ENCODE peak calls at places on chromosomes 2 and 18, in ten cellular contexts. One of them, this sample, is unnamed.

GRCh38 chr2:159032156-159032555 is 63.7 kb downstream of the TANC1 start:
- DNase-seq in HepG2: no peak
- DNase-seq in HFFc6: no peak
- DNase-seq in lower lobe of right lung: no peak
- DNase-seq in stomach: no peak
- DNase-seq in progenitor cell of endocrine pancreas: no peak
- DNase-seq in epithelial cell of esophagus: no peak
- DNase-seq in D721Med: no peak
- DNase-seq in esophagus squamous epithelium: no peak
- DNase-seq in endothelial cell: no peak
- DNase-seq in this sample: no peak

GRCh38 chr2:152443771-152444170 is 108.8 kb downstream of the FMNL2 start:
- DNase-seq in HepG2: no peak
- DNase-seq in HFFc6: no peak
- DNase-seq in lower lobe of right lung: no peak
- DNase-seq in stomach: no peak
- DNase-seq in progenitor cell of endocrine pancreas: no peak
- DNase-seq in epithelial cell of esophagus: no peak
- DNase-seq in D721Med: no peak
- DNase-seq in esophagus squamous epithelium: no peak
- DNase-seq in endothelial cell: no peak
- DNase-seq in this sample: no peak

GRCh38 chr2:129882476-129882875 is 97.0 kb upstream of the RAB6C start:
- DNase-seq in HepG2: no peak
- DNase-seq in HFFc6: no peak
- DNase-seq in lower lobe of right lung: no peak
- DNase-seq in stomach: no peak
- DNase-seq in progenitor cell of endocrine pancreas: peak
- DNase-seq in epithelial cell of esophagus: no peak
- DNase-seq in D721Med: no peak
- DNase-seq in esophagus squamous epithelium: no peak
- DNase-seq in endothelial cell: no peak
- DNase-seq in this sample: no peak

GRCh38 chr2:20514596-20515269 is 67.9 kb downstream of the RHOB start:
- DNase-seq in HepG2: no peak
- DNase-seq in HFFc6: peak
- DNase-seq in lower lobe of right lung: no peak
- DNase-seq in stomach: no peak
- DNase-seq in progenitor cell of endocrine pancreas: no peak
- DNase-seq in epithelial cell of esophagus: peak
- DNase-seq in D721Med: no peak
- DNase-seq in esophagus squamous epithelium: no peak
- DNase-seq in endothelial cell: no peak
- DNase-seq in this sample: peak

GRCh38 chr2:222655406-222655747 is 515 bp downstream of the FARSB start:
- DNase-seq in HepG2: no peak
- DNase-seq in HFFc6: peak
- DNase-seq in lower lobe of right lung: no peak
- DNase-seq in stomach: no peak
- DNase-seq in progenitor cell of endocrine pancreas: no peak
- DNase-seq in epithelial cell of esophagus: peak
- DNase-seq in D721Med: no peak
- DNase-seq in esophagus squamous epithelium: no peak
- DNase-seq in endothelial cell: no peak
- DNase-seq in this sample: no peak

GRCh38 chr2:234147335-234147861 is 96.9 kb downstream of the SPP2 start:
- DNase-seq in HepG2: no peak
- DNase-seq in HFFc6: no peak
- DNase-seq in lower lobe of right lung: no peak
- DNase-seq in stomach: no peak
- DNase-seq in progenitor cell of endocrine pancreas: no peak
- DNase-seq in epithelial cell of esophagus: no peak
- DNase-seq in D721Med: no peak
- DNase-seq in esophagus squamous epithelium: no peak
- DNase-seq in endothelial cell: no peak
- DNase-seq in this sample: no peak

GRCh38 chr2:208265371-208265806 is 666 bp upstream of the PIKFYVE start:
- DNase-seq in HepG2: peak
- DNase-seq in HFFc6: no peak
- DNase-seq in lower lobe of right lung: no peak
- DNase-seq in stomach: no peak
- DNase-seq in progenitor cell of endocrine pancreas: no peak
- DNase-seq in epithelial cell of esophagus: peak
- DNase-seq in D721Med: no peak
- DNase-seq in esophagus squamous epithelium: peak
- DNase-seq in endothelial cell: peak
- DNase-seq in this sample: no peak

GRCh38 chr18:32771169-32771751 is 1.6 kb downstream of the KLHL14 start:
- DNase-seq in HepG2: peak
- DNase-seq in HFFc6: no peak
- DNase-seq in lower lobe of right lung: no peak
- DNase-seq in stomach: no peak
- DNase-seq in progenitor cell of endocrine pancreas: peak
- DNase-seq in epithelial cell of esophagus: peak
- DNase-seq in D721Med: peak
- DNase-seq in esophagus squamous epithelium: no peak
- DNase-seq in endothelial cell: peak
- DNase-seq in this sample: peak

GRCh38 chr2:187138240-187138639 is 289.3 kb upstream of the ZSWIM2 start:
- DNase-seq in HepG2: peak
- DNase-seq in HFFc6: peak
- DNase-seq in lower lobe of right lung: peak
- DNase-seq in stomach: no peak
- DNase-seq in progenitor cell of endocrine pancreas: no peak
- DNase-seq in epithelial cell of esophagus: peak
- DNase-seq in D721Med: no peak
- DNase-seq in esophagus squamous epithelium: no peak
- DNase-seq in endothelial cell: peak
- DNase-seq in this sample: peak

GRCh38 chr2:67451086-67451832 is 54.1 kb downstream of the ETAA1 start:
- DNase-seq in HepG2: peak
- DNase-seq in HFFc6: peak
- DNase-seq in lower lobe of right lung: no peak
- DNase-seq in stomach: peak
- DNase-seq in progenitor cell of endocrine pancreas: no peak
- DNase-seq in epithelial cell of esophagus: peak
- DNase-seq in D721Med: no peak
- DNase-seq in esophagus squamous epithelium: no peak
- DNase-seq in endothelial cell: no peak
- DNase-seq in this sample: peak

GRCh38 chr2:158099716-158100115 is 2.0 kb upstream of the UPP2 start:
- DNase-seq in HepG2: peak
- DNase-seq in HFFc6: no peak
- DNase-seq in lower lobe of right lung: no peak
- DNase-seq in stomach: no peak
- DNase-seq in progenitor cell of endocrine pancreas: no peak
- DNase-seq in epithelial cell of esophagus: peak
- DNase-seq in D721Med: no peak
- DNase-seq in esophagus squamous epithelium: no peak
- DNase-seq in endothelial cell: no peak
- DNase-seq in this sample: peak

GRCh38 chr2:79782540-79782939 is 269.7 kb downstream of the CTNNA2 start:
- DNase-seq in HepG2: no peak
- DNase-seq in HFFc6: no peak
- DNase-seq in lower lobe of right lung: no peak
- DNase-seq in stomach: no peak
- DNase-seq in progenitor cell of endocrine pancreas: no peak
- DNase-seq in epithelial cell of esophagus: no peak
- DNase-seq in D721Med: no peak
- DNase-seq in esophagus squamous epithelium: no peak
- DNase-seq in endothelial cell: peak
- DNase-seq in this sample: no peak

GRCh38 chr18:42459873-42460272 is 504.8 kb downstream of the PIK3C3 start:
- DNase-seq in HepG2: no peak
- DNase-seq in HFFc6: no peak
- DNase-seq in lower lobe of right lung: no peak
- DNase-seq in stomach: no peak
- DNase-seq in progenitor cell of endocrine pancreas: no peak
- DNase-seq in epithelial cell of esophagus: peak
- DNase-seq in D721Med: no peak
- DNase-seq in esophagus squamous epithelium: no peak
- DNase-seq in endothelial cell: no peak
- DNase-seq in this sample: no peak

GRCh38 chr18:34709104-34709503 is 994 bp upstream of the DTNA start:
- DNase-seq in HepG2: peak
- DNase-seq in HFFc6: peak
- DNase-seq in lower lobe of right lung: no peak
- DNase-seq in stomach: no peak
- DNase-seq in progenitor cell of endocrine pancreas: no peak
- DNase-seq in epithelial cell of esophagus: peak
- DNase-seq in D721Med: no peak
- DNase-seq in esophagus squamous epithelium: no peak
- DNase-seq in endothelial cell: no peak
- DNase-seq in this sample: no peak

GRCh38 chr18:58541137-58541788 is 87.6 kb downstream of the ALPK2 start:
- DNase-seq in HepG2: no peak
- DNase-seq in HFFc6: peak
- DNase-seq in lower lobe of right lung: no peak
- DNase-seq in stomach: no peak
- DNase-seq in progenitor cell of endocrine pancreas: no peak
- DNase-seq in epithelial cell of esophagus: peak
- DNase-seq in D721Med: no peak
- DNase-seq in esophagus squamous epithelium: no peak
- DNase-seq in endothelial cell: no peak
- DNase-seq in this sample: peak

GRCh38 chr2:102110596-102111334 is 31.8 kb upstream of the IL1R1 start:
- DNase-seq in HepG2: no peak
- DNase-seq in HFFc6: no peak
- DNase-seq in lower lobe of right lung: no peak
- DNase-seq in stomach: no peak
- DNase-seq in progenitor cell of endocrine pancreas: no peak
- DNase-seq in epithelial cell of esophagus: no peak
- DNase-seq in D721Med: no peak
- DNase-seq in esophagus squamous epithelium: no peak
- DNase-seq in endothelial cell: no peak
- DNase-seq in this sample: no peak

DNA sequence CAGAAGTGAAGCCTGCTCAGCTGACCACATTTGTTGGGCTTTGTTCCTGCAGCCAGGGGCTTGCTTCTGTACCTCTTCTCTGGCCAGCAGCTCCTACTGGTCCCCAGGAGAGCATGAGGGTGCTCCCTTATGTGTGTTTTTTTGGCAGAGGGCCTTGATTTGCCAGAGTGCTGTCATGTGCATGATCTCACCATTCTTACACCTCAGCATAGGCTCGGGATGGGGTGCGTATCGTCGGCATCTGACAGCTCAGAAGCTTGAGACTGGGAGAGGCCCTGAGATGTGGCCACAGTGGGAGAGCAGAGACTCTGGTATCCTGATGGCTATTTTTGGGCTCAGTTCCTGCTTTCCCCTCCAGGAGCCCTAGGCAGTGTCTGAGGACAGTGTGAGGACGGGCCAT is 71.2 kb downstream of the CELF4 start:
- DNase-seq in HepG2: no peak
- DNase-seq in HFFc6: no peak
- DNase-seq in lower lobe of right lung: no peak
- DNase-seq in stomach: no peak
- DNase-seq in progenitor cell of endocrine pancreas: no peak
- DNase-seq in epithelial cell of esophagus: no peak
- DNase-seq in D721Med: no peak
- DNase-seq in esophagus squamous epithelium: no peak
- DNase-seq in endothelial cell: no peak
- DNase-seq in this sample: no peak
- TF ChIP-seq CTCF in HepG2: no peak
- TF ChIP-seq CTCF in HFFc6: no peak
- TF ChIP-seq CTCF in lower lobe of right lung: no peak
- TF ChIP-seq CTCF in stomach: no peak
- TF ChIP-seq CTCF in progenitor cell of endocrine pancreas: no peak
- TF ChIP-seq CTCF in epithelial cell of esophagus: no peak
- TF ChIP-seq CTCF in D721Med: no peak
- TF ChIP-seq CTCF in esophagus squamous epithelium: no peak
- TF ChIP-seq CTCF in endothelial cell: no peak
- TF ChIP-seq CTCF in this sample: no peak

GRCh38 chr2:225558425-225558824 is 158.9 kb downstream of the NYAP2 start:
- DNase-seq in HepG2: no peak
- DNase-seq in HFFc6: no peak
- DNase-seq in lower lobe of right lung: no peak
- DNase-seq in stomach: no peak
- DNase-seq in progenitor cell of endocrine pancreas: no peak
- DNase-seq in epithelial cell of esophagus: no peak
- DNase-seq in D721Med: no peak
- DNase-seq in esophagus squamous epithelium: no peak
- DNase-seq in endothelial cell: no peak
- DNase-seq in this sample: no peak
- TF ChIP-seq CTCF in HepG2: no peak
- TF ChIP-seq CTCF in HFFc6: no peak
- TF ChIP-seq CTCF in lower lobe of right lung: no peak
- TF ChIP-seq CTCF in stomach: no peak
- TF ChIP-seq CTCF in progenitor cell of endocrine pancreas: no peak
- TF ChIP-seq CTCF in epithelial cell of esophagus: no peak
- TF ChIP-seq CTCF in D721Med: no peak
- TF ChIP-seq CTCF in esophagus squamous epithelium: no peak
- TF ChIP-seq CTCF in endothelial cell: no peak
- TF ChIP-seq CTCF in this sample: no peak

GRCh38 chr2:119590873-119591272 is 46.6 kb downstream of the CFAP221 start:
- DNase-seq in HepG2: no peak
- DNase-seq in HFFc6: no peak
- DNase-seq in lower lobe of right lung: no peak
- DNase-seq in stomach: no peak
- DNase-seq in progenitor cell of endocrine pancreas: no peak
- DNase-seq in epithelial cell of esophagus: no peak
- DNase-seq in D721Med: no peak
- DNase-seq in esophagus squamous epithelium: no peak
- DNase-seq in endothelial cell: no peak
- DNase-seq in this sample: no peak

GRCh38 chr2:119591523-119591922 is 47.3 kb downstream of the CFAP221 start:
- DNase-seq in HepG2: no peak
- DNase-seq in HFFc6: no peak
- DNase-seq in lower lobe of right lung: no peak
- DNase-seq in stomach: no peak
- DNase-seq in progenitor cell of endocrine pancreas: no peak
- DNase-seq in epithelial cell of esophagus: no peak
- DNase-seq in D721Med: no peak
- DNase-seq in esophagus squamous epithelium: no peak
- DNase-seq in endothelial cell: no peak
- DNase-seq in this sample: no peak

GRCh38 chr2:119596638-119597037 is 52.4 kb downstream of the CFAP221 start:
- DNase-seq in HepG2: no peak
- DNase-seq in HFFc6: no peak
- DNase-seq in lower lobe of right lung: no peak
- DNase-seq in stomach: no peak
- DNase-seq in progenitor cell of endocrine pancreas: no peak
- DNase-seq in epithelial cell of esophagus: no peak
- DNase-seq in D721Med: no peak
- DNase-seq in esophagus squamous epithelium: no peak
- DNase-seq in endothelial cell: no peak
- DNase-seq in this sample: no peak

GRCh38 chr2:119592436-119592835 is 48.2 kb downstream of the CFAP221 start:
- DNase-seq in HepG2: no peak
- DNase-seq in HFFc6: no peak
- DNase-seq in lower lobe of right lung: no peak
- DNase-seq in stomach: no peak
- DNase-seq in progenitor cell of endocrine pancreas: no peak
- DNase-seq in epithelial cell of esophagus: no peak
- DNase-seq in D721Med: no peak
- DNase-seq in esophagus squamous epithelium: no peak
- DNase-seq in endothelial cell: no peak
- DNase-seq in this sample: no peak
- TF ChIP-seq CTCF in HepG2: peak
- TF ChIP-seq CTCF in HFFc6: no peak
- TF ChIP-seq CTCF in lower lobe of right lung: no peak
- TF ChIP-seq CTCF in stomach: no peak
- TF ChIP-seq CTCF in progenitor cell of endocrine pancreas: no peak
- TF ChIP-seq CTCF in epithelial cell of esophagus: no peak
- TF ChIP-seq CTCF in D721Med: no peak
- TF ChIP-seq CTCF in esophagus squamous epithelium: no peak
- TF ChIP-seq CTCF in endothelial cell: no peak
- TF ChIP-seq CTCF in this sample: no peak

GRCh38 chr18:9739516-9739915 is 31.4 kb downstream of the RAB31 start:
- DNase-seq in HepG2: no peak
- DNase-seq in HFFc6: no peak
- DNase-seq in lower lobe of right lung: no peak
- DNase-seq in stomach: no peak
- DNase-seq in progenitor cell of endocrine pancreas: no peak
- DNase-seq in epithelial cell of esophagus: no peak
- DNase-seq in D721Med: no peak
- DNase-seq in esophagus squamous epithelium: no peak
- DNase-seq in endothelial cell: no peak
- DNase-seq in this sample: no peak
- TF ChIP-seq CTCF in HepG2: no peak
- TF ChIP-seq CTCF in HFFc6: peak
- TF ChIP-seq CTCF in lower lobe of right lung: no peak
- TF ChIP-seq CTCF in stomach: no peak
- TF ChIP-seq CTCF in progenitor cell of endocrine pancreas: no peak
- TF ChIP-seq CTCF in epithelial cell of esophagus: peak
- TF ChIP-seq CTCF in D721Med: no peak
- TF ChIP-seq CTCF in esophagus squamous epithelium: no peak
- TF ChIP-seq CTCF in endothelial cell: no peak
- TF ChIP-seq CTCF in this sample: no peak

This sample was measured in Calu3.